ENCODE peak calls at places on chromosomes 12 and 14, in eight cellular contexts. One of them, this sample, is unnamed. For H3K36me3 and H3K27me3, the result is how much of the 10 kb centered on the place peaks cover.

GRCh38 chr12:90925562-90925961 is 29.4 kb downstream of the CCER1 start:
- DNase-seq in adipocyte: no peak
- DNase-seq in pancreas: no peak
- DNase-seq in ascending aorta: no peak
- DNase-seq in mesendoderm: peak
- DNase-seq in BE2C: no peak
- DNase-seq in GM06990: no peak
- DNase-seq in endodermal cell: peak
- DNase-seq in this sample: no peak

GRCh38 chr12:86710110-86710509 is 453.9 kb upstream of the MGAT4C start:
- DNase-seq in ascending aorta: no peak
- DNase-seq in adipocyte: no peak
- DNase-seq in GM06990: no peak
- DNase-seq in endodermal cell: no peak
- DNase-seq in pancreas: no peak
- DNase-seq in mesendoderm: no peak
- DNase-seq in BE2C: no peak
- DNase-seq in this sample: no peak

GRCh38 chr12:71786840-71787239 is 32.2 kb downstream of the RAB21 start:
- DNase-seq in BE2C: no peak
- DNase-seq in pancreas: no peak
- DNase-seq in mesendoderm: no peak
- DNase-seq in endodermal cell: no peak
- DNase-seq in ascending aorta: no peak
- DNase-seq in adipocyte: no peak
- DNase-seq in GM06990: no peak
- DNase-seq in this sample: no peak

GRCh38 chr12:116172224-116172849 is 105.2 kb downstream of the MED13L start:
- DNase-seq in mesendoderm: no peak
- DNase-seq in adipocyte: no peak
- DNase-seq in GM06990: no peak
- DNase-seq in ascending aorta: no peak
- DNase-seq in endodermal cell: no peak
- DNase-seq in pancreas: no peak
- DNase-seq in BE2C: no peak
- DNase-seq in this sample: no peak

GRCh38 chr12:71746983-71747611 is 7.6 kb upstream of the RAB21 start:
- DNase-seq in pancreas: peak
- DNase-seq in GM06990: peak
- DNase-seq in mesendoderm: peak
- DNase-seq in ascending aorta: no peak
- DNase-seq in adipocyte: peak
- DNase-seq in BE2C: peak
- DNase-seq in endodermal cell: peak
- DNase-seq in this sample: no peak

GRCh38 chr12:27549801-27550652 is 26.0 kb downstream of the PPFIBP1 start:
- DNase-seq in pancreas: peak
- DNase-seq in mesendoderm: peak
- DNase-seq in BE2C: peak
- DNase-seq in endodermal cell: peak
- DNase-seq in ascending aorta: peak
- DNase-seq in GM06990: no peak
- DNase-seq in adipocyte: peak
- DNase-seq in this sample: no peak

GRCh38 chr12:52445876-52446275 is 6.1 kb downstream of the KRT6B start:
- DNase-seq in ascending aorta: no peak
- DNase-seq in pancreas: no peak
- DNase-seq in endodermal cell: peak
- DNase-seq in BE2C: no peak
- DNase-seq in adipocyte: no peak
- DNase-seq in mesendoderm: no peak
- DNase-seq in GM06990: no peak
- DNase-seq in this sample: no peak

GRCh38 chr14:100135073-100135472 is 24.4 kb downstream of the DEGS2 start:
- DNase-seq in adipocyte: no peak
- DNase-seq in ascending aorta: no peak
- DNase-seq in mesendoderm: no peak
- DNase-seq in pancreas: no peak
- DNase-seq in BE2C: no peak
- DNase-seq in endodermal cell: no peak
- DNase-seq in GM06990: no peak
- DNase-seq in this sample: no peak

GRCh38 chr14:91607322-91608047 is 97.4 kb upstream of the PPP4R3A start:
- DNase-seq in endodermal cell: no peak
- DNase-seq in mesendoderm: no peak
- DNase-seq in pancreas: no peak
- DNase-seq in BE2C: no peak
- DNase-seq in GM06990: no peak
- DNase-seq in adipocyte: no peak
- DNase-seq in ascending aorta: no peak
- DNase-seq in this sample: peak

GRCh38 chr14:24334431-24335271 is at the start of gene ADCY4:
- DNase-seq in mesendoderm: no peak
- DNase-seq in BE2C: no peak
- DNase-seq in GM06990: no peak
- DNase-seq in pancreas: no peak
- DNase-seq in ascending aorta: no peak
- DNase-seq in adipocyte: peak
- DNase-seq in endodermal cell: peak
- DNase-seq in this sample: peak

GRCh38 chr14:73238262-73238852 is 1.1 kb downstream of the PAPLN start:
- DNase-seq in endodermal cell: no peak
- DNase-seq in ascending aorta: no peak
- DNase-seq in BE2C: no peak
- DNase-seq in mesendoderm: peak
- DNase-seq in adipocyte: peak
- DNase-seq in pancreas: no peak
- DNase-seq in GM06990: no peak
- DNase-seq in this sample: no peak

GRCh38 chr12:98182791-98183190 is 332.6 kb upstream of the TMPO start:
- DNase-seq in mesendoderm: no peak
- DNase-seq in endodermal cell: no peak
- DNase-seq in adipocyte: no peak
- DNase-seq in pancreas: no peak
- DNase-seq in ascending aorta: no peak
- DNase-seq in GM06990: no peak
- DNase-seq in BE2C: no peak
- DNase-seq in this sample: no peak

GRCh38 chr14:69896080-69896479 is 16.9 kb downstream of the SMOC1 start:
- DNase-seq in GM06990: no peak
- DNase-seq in ascending aorta: no peak
- DNase-seq in adipocyte: no peak
- DNase-seq in BE2C: no peak
- DNase-seq in pancreas: no peak
- DNase-seq in mesendoderm: no peak
- DNase-seq in endodermal cell: no peak
- DNase-seq in this sample: peak

DNA sequence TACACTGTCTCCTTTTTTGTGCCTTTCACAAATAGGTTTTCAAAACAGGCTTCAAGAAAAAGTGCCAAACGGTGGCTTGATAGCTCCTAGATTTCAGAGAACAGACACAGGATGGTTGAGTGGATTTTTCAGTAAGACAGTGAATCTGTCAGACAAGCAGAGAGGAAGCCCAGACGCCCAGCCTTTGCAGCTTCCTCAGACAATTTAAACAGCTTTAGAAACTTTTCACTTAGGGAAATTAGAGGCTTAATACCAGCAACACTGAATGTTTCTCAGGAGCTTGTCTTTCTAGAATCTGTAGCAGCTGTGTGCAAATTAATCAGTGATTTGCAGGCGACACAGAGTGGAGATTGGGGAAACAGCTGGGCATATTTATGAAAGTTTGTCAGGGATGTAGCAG is 362.2 kb downstream of the GALC start:
- DNase-seq in GM06990: no peak
- DNase-seq in BE2C: no peak
- DNase-seq in adipocyte: no peak
- DNase-seq in pancreas: no peak
- DNase-seq in endodermal cell: no peak
- DNase-seq in ascending aorta: no peak
- DNase-seq in mesendoderm: peak
- DNase-seq in this sample: no peak
- H3K4me3 ChIP-seq in GM06990: no peak
- H3K4me3 ChIP-seq in BE2C: no peak
- H3K4me3 ChIP-seq in adipocyte: no peak
- H3K4me3 ChIP-seq in pancreas: no peak
- H3K4me3 ChIP-seq in endodermal cell: no peak
- H3K4me3 ChIP-seq in ascending aorta: no peak
- H3K4me3 ChIP-seq in mesendoderm: no peak
- H3K4me3 ChIP-seq in this sample: no peak

GRCh38 chr12:121915841-121916321 is 2.5 kb upstream of the CFAP251 start:
- DNase-seq in endodermal cell: no peak
- DNase-seq in pancreas: no peak
- DNase-seq in GM06990: no peak
- DNase-seq in BE2C: no peak
- DNase-seq in mesendoderm: no peak
- DNase-seq in ascending aorta: no peak
- DNase-seq in adipocyte: no peak
- DNase-seq in this sample: peak
- H3K36me3 ChIP-seq in endodermal cell: under half
- H3K36me3 ChIP-seq in pancreas: under half
- H3K36me3 ChIP-seq in GM06990: under half
- H3K36me3 ChIP-seq in BE2C: under half
- H3K36me3 ChIP-seq in mesendoderm: under half
- H3K36me3 ChIP-seq in ascending aorta: under half
- H3K36me3 ChIP-seq in adipocyte: half or more
- H3K36me3 ChIP-seq in this sample: under half

GRCh38 chr12:106582264-106582591 is 576 bp upstream of the RFX4 start:
- DNase-seq in ascending aorta: no peak
- DNase-seq in GM06990: no peak
- DNase-seq in mesendoderm: no peak
- DNase-seq in BE2C: no peak
- DNase-seq in endodermal cell: no peak
- DNase-seq in pancreas: no peak
- DNase-seq in adipocyte: no peak
- DNase-seq in this sample: peak

GRCh38 chr12:106580671-106581508 is 1.9 kb upstream of the RFX4 start:
- DNase-seq in ascending aorta: no peak
- DNase-seq in adipocyte: no peak
- DNase-seq in pancreas: peak
- DNase-seq in endodermal cell: peak
- DNase-seq in mesendoderm: peak
- DNase-seq in GM06990: no peak
- DNase-seq in BE2C: no peak
- DNase-seq in this sample: peak

GRCh38 chr12:106582661-106583577 is at the start of gene RFX4:
- DNase-seq in adipocyte: peak
- DNase-seq in ascending aorta: no peak
- DNase-seq in GM06990: no peak
- DNase-seq in pancreas: no peak
- DNase-seq in endodermal cell: peak
- DNase-seq in mesendoderm: peak
- DNase-seq in BE2C: no peak
- DNase-seq in this sample: peak

GRCh38 chr12:106583578-106584103 is 837 bp downstream of the RFX4 start:
- DNase-seq in endodermal cell: peak
- DNase-seq in pancreas: no peak
- DNase-seq in BE2C: no peak
- DNase-seq in adipocyte: peak
- DNase-seq in ascending aorta: no peak
- DNase-seq in GM06990: peak
- DNase-seq in mesendoderm: no peak
- DNase-seq in this sample: peak

GRCh38 chr12:106581543-106582263 is 1.1 kb upstream of the RFX4 start:
- DNase-seq in pancreas: peak
- DNase-seq in GM06990: no peak
- DNase-seq in endodermal cell: peak
- DNase-seq in ascending aorta: no peak
- DNase-seq in adipocyte: peak
- DNase-seq in BE2C: no peak
- DNase-seq in mesendoderm: peak
- DNase-seq in this sample: peak
- H3K27me3 ChIP-seq in pancreas: under half
- H3K27me3 ChIP-seq in GM06990: under half
- H3K27me3 ChIP-seq in endodermal cell: half or more
- H3K27me3 ChIP-seq in ascending aorta: under half
- H3K27me3 ChIP-seq in adipocyte: half or more
- H3K27me3 ChIP-seq in BE2C: half or more
- H3K27me3 ChIP-seq in mesendoderm: half or more
- H3K27me3 ChIP-seq in this sample: half or more

GRCh38 chr12:5052348-5052747 is 8.7 kb downstream of the KCNA5 start:
- DNase-seq in ascending aorta: no peak
- DNase-seq in GM06990: no peak
- DNase-seq in BE2C: no peak
- DNase-seq in endodermal cell: no peak
- DNase-seq in adipocyte: no peak
- DNase-seq in pancreas: no peak
- DNase-seq in mesendoderm: no peak
- DNase-seq in this sample: no peak
- H3K4me3 ChIP-seq in ascending aorta: no peak
- H3K4me3 ChIP-seq in GM06990: no peak
- H3K4me3 ChIP-seq in BE2C: no peak
- H3K4me3 ChIP-seq in endodermal cell: no peak
- H3K4me3 ChIP-seq in adipocyte: no peak
- H3K4me3 ChIP-seq in pancreas: no peak
- H3K4me3 ChIP-seq in mesendoderm: no peak
- H3K4me3 ChIP-seq in this sample: no peak

DNA sequence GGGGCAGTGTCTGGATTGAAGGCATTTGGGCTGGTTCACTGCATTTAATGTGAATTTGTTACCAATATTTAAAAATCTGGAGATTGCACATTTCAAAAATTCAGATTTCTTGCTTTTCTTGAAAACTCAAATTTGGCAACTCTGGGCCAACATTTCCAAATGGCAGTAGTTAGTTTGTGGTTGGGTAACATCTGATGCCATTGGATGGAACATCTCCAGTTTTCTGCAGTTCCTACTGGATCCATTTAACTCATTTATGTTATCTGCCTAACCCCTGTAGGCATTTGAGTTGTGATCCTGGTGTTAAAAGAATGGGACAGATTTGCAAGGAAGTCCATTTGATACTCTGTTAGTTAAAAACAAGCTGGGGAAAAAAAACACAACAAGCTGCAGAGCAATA is 7.8 kb downstream of the EIF2B2 start:
- DNase-seq in GM06990: no peak
- DNase-seq in mesendoderm: no peak
- DNase-seq in BE2C: no peak
- DNase-seq in endodermal cell: no peak
- DNase-seq in adipocyte: peak
- DNase-seq in ascending aorta: no peak
- DNase-seq in pancreas: no peak
- DNase-seq in this sample: no peak
- H3K36me3 ChIP-seq in GM06990: under half
- H3K36me3 ChIP-seq in mesendoderm: under half
- H3K36me3 ChIP-seq in BE2C: half or more
- H3K36me3 ChIP-seq in endodermal cell: half or more
- H3K36me3 ChIP-seq in adipocyte: half or more
- H3K36me3 ChIP-seq in ascending aorta: under half
- H3K36me3 ChIP-seq in pancreas: under half
- H3K36me3 ChIP-seq in this sample: under half

GRCh38 chr12:54452628-54453027 is 20.8 kb downstream of the GTSF1 start:
- DNase-seq in endodermal cell: peak
- DNase-seq in BE2C: no peak
- DNase-seq in ascending aorta: no peak
- DNase-seq in mesendoderm: peak
- DNase-seq in adipocyte: no peak
- DNase-seq in pancreas: no peak
- DNase-seq in GM06990: no peak
- DNase-seq in this sample: peak
- H3K27me3 ChIP-seq in endodermal cell: half or more
- H3K27me3 ChIP-seq in BE2C: half or more
- H3K27me3 ChIP-seq in ascending aorta: under half
- H3K27me3 ChIP-seq in mesendoderm: under half
- H3K27me3 ChIP-seq in adipocyte: under half
- H3K27me3 ChIP-seq in pancreas: under half
- H3K27me3 ChIP-seq in GM06990: under half
- H3K27me3 ChIP-seq in this sample: half or more

This sample was measured in H7.